ENCODE peak calls at places on chromosome 21, in six cellular contexts. J, B, H, V, R and G are unnamed samples.

GRCh38 chr21:38661296-38662223 is 144.2 kb upstream of the ETS2 start:
- DNase-seq in H (peak), J (peak), R (no peak), B (peak), V (peak), G (no peak)

GRCh38 chr21:32578107-32578691 is 7.1 kb downstream of the TCP10L start:
- DNase-seq in B (no peak), H (peak), R (no peak), J (no peak), V (no peak), G (no peak)

GRCh38 chr21:38669186-38669585 is 136.5 kb upstream of the ETS2 start:
- DNase-seq in V (no peak), J (no peak), B (no peak), H (peak), R (no peak), G (no peak)

GRCh38 chr21:43269461-43269860 is 100.7 kb downstream of the CRYAA start:
- DNase-seq in V (no peak), R (no peak), H (no peak), J (no peak), B (peak), G (no peak)

GRCh38 chr21:35226960-35227741 is 178.0 kb upstream of the RUNX1 start:
- DNase-seq in J (no peak), H (no peak), B (no peak), R (no peak), V (no peak), G (no peak)

GRCh38 chr21:31157756-31158155 is 119.5 kb upstream of the KRTAP19-8 start:
- DNase-seq in B (no peak), J (no peak), R (no peak), H (no peak), V (no peak), G (no peak)

GRCh38 chr21:32426592-32427051 is 14.1 kb downstream of the EVA1C start:
- DNase-seq in B (no peak), H (peak), R (no peak), J (no peak), V (no peak), G (no peak)

GRCh38 chr21:33230518-33231324 is 983 bp downstream of the IFNAR2 start:
- DNase-seq in B (peak), R (peak), H (peak), V (peak), J (peak), G (peak)

GRCh38 chr21:16587141-16587570 is 857.4 kb downstream of the USP25 start:
- DNase-seq in V (no peak), H (peak), J (peak), B (peak), R (peak), G (peak)

GRCh38 chr21:39048574-39048973 is 134.7 kb downstream of the PSMG1 start:
- DNase-seq in H (peak), R (no peak), B (no peak), J (no peak), V (no peak), G (no peak)

GRCh38 chr21:40516336-40516735 is 330.6 kb downstream of the DSCAM start:
- DNase-seq in B (no peak), J (peak), V (no peak), H (no peak), R (no peak), G (peak)

GRCh38 chr21:35071347-35071746 is 22.2 kb upstream of the RUNX1 start:
- DNase-seq in B (no peak), J (no peak), H (no peak), V (no peak), R (no peak), G (no peak)

GRCh38 chr21:39373634-39374033 is 24.7 kb upstream of the HMGN1 start:
- DNase-seq in J (no peak), H (peak), V (no peak), B (no peak), R (no peak), G (no peak)

GRCh38 chr21:35963920-35964451 is 96.3 kb downstream of the SETD4 start:
- DNase-seq in R (no peak), H (peak), J (no peak), V (no peak), B (no peak), G (no peak)

GRCh38 chr21:45973475-45974072 is 8.0 kb upstream of the COL6A1 start:
- DNase-seq in J (peak), H (peak), V (peak), B (peak), R (peak), G (no peak)

GRCh38 chr21:14384453-14384852 is 1.5 kb upstream of the HSPA13 start:
- DNase-seq in H (no peak), J (no peak), R (no peak), V (no peak), B (no peak), G (no peak)

GRCh38 chr21:14388282-14388681 is 5.3 kb upstream of the HSPA13 start:
- DNase-seq in B (no peak), J (no peak), V (no peak), R (no peak), H (no peak), G (no peak)

GRCh38 chr21:14382486-14382834 is 486 bp downstream of the HSPA13 start:
- DNase-seq in R (peak), J (no peak), B (no peak), V (no peak), H (peak), G (peak)

GRCh38 chr21:14383596-14384210 is 757 bp upstream of the HSPA13 start:
- DNase-seq in V (no peak), H (peak), R (no peak), B (no peak), J (no peak), G (no peak)

DNA sequence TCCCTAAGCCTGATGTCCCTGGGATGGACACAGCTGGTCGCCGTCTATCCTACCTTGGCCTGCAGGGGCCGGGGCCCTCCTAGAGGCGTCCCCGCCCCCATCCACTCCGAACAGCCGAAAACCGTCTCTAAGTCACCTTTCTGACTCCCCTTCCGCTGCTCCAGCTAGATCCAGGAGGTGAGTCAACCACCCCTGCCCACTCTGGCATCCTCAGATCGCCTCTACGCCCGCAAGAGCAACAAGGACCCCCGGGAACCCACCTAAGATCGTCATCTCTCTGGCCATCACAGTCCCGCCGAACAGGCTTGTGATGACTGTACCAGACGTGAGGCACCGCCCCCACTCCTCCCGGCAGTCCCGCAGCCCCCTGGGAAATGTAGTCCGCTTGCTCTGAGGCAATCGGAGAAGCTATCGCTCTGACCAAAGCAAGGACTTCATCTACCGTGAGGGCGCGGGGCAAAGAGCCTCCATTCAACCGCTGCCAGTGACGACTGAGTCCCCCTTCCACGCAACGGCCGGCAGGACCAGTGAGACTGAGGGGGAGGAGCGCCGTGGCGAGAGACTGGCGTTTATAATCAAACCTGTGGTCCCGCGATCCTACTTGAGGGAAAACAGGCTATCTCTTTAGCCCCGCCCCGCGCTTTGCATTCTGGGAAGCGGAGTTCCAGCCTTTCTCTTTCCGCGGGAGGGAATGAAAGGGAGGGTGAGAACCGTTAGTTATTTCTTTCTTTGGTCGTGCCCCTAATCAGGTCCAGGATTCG is at the start of gene HSPA13:
- DNase-seq in V (peak), H (peak), J (peak), R (peak), B (peak), G (peak)
- TF ChIP-seq POLR2A in V (peak), H (peak), J (no peak), R (peak), B (peak), G (peak)

GRCh38 chr21:37462087-37462861 is 95.7 kb downstream of the DYRK1A start:
- DNase-seq in V (no peak), R (no peak), B (no peak), H (no peak), J (no peak), G (no peak)
- H3K27ac ChIP-seq in V (no peak), R (peak), B (no peak), H (no peak), J (no peak), G (no peak)

DNA sequence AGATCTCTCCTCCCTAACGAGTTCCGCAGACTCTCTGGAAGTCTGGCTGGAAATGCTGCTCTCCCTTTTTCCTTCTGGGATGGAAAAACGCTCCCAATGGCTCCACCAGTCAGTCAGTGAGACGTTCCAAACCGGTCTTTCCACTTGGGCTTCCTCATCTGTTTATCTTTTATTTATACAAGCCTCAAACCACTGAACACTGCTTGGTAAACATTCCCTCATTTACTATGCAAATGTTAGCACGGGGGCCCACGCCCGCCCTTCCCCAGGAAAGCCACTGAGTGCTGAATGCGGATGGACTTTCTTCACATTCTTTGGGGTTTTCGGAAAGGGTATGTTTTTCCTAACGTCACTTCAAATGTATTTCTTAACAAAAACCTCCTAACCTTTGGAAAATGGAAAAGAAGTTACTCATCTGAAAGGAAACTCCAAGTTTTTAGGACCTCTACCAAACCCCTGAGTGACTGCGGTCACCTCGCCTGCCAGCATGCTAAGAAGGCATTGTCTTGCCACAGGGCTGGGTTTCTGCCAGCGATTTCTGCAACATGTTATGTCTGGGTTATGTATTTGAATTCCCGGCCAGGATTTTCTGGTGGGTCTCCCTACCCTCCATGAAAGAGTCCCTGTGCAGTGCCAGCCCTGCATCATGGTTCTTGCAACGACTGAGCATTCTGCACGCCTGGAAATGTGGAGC is 14.0 kb upstream of the UMODL1 start:
- DNase-seq in H (peak), V (peak), B (no peak), R (peak), J (no peak), G (peak)
- H3K4me3 ChIP-seq in H (no peak), V (no peak), B (no peak), R (no peak), J (no peak), G (no peak)

GRCh38 chr21:41582866-41583265 is 74.9 kb upstream of the TMPRSS2 start:
- DNase-seq in H (no peak), V (no peak), J (no peak), B (no peak), R (no peak), G (no peak)
- TF ChIP-seq POLR2A in H (no peak), V (no peak), J (no peak), B (no peak), R (no peak), G (no peak)

GRCh38 chr21:26170471-26171309 is at the start of gene APP:
- DNase-seq in R (peak), B (peak), H (peak), J (peak), V (peak), G (peak)
- H3K27ac ChIP-seq in R (peak), B (peak), H (peak), J (peak), V (peak), G (peak)

DNA sequence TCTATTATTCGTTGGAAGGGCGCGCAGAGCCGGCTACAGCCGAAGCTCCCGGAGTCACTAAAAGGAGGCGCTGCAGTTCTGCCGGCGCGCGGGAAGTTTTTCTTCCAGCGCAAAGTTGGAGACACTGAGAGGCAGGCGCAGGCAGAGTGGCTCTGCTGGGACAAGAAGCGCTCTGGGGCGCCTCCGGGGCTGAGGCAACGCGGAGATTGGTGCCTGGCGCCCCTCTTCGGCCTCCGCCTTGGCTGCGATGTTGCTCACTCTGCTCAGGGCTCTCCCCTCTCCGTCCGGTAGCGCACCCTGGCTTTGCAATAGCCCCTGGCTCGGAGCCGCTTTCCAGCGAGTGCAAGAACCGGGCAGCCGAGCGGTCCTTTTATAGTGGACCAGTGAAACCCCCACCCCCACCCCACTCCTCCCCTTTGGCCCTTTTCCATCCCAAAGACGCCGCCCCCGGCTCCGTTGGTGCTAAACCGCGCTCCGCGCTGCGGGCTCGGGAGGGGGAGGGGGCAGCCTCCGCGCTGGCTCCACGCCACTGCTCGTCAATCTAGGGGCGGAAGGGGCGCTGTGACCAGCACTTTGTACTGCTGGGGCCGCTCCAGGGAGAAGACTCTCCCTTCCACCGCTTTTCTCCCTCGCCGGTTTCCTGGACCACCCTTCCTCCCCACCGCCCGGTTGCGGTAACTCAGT is at the start of gene ADAMTS1:
- DNase-seq in J (peak), V (peak), R (peak), B (peak), H (peak), G (peak)
- H3K4me3 ChIP-seq in J (peak), V (peak), R (peak), B (peak), H (peak), G (peak)

GRCh38 chr21:44874240-44874496 is 678 bp upstream of the PTTG1IP start:
- DNase-seq in R (no peak), J (no peak), H (no peak), B (no peak), V (no peak), G (no peak)

GRCh38 chr21:44872266-44872567 is 1.3 kb downstream of the PTTG1IP start:
- DNase-seq in V (no peak), H (no peak), B (no peak), R (peak), J (no peak), G (no peak)

GRCh38 chr21:44874497-44875331 is 1.2 kb upstream of the PTTG1IP start:
- DNase-seq in H (no peak), J (peak), B (peak), V (peak), R (peak), G (peak)

GRCh38 chr21:44872568-44873355 is 728 bp downstream of the PTTG1IP start:
- DNase-seq in V (peak), R (no peak), B (peak), J (peak), H (peak), G (peak)

DNA sequence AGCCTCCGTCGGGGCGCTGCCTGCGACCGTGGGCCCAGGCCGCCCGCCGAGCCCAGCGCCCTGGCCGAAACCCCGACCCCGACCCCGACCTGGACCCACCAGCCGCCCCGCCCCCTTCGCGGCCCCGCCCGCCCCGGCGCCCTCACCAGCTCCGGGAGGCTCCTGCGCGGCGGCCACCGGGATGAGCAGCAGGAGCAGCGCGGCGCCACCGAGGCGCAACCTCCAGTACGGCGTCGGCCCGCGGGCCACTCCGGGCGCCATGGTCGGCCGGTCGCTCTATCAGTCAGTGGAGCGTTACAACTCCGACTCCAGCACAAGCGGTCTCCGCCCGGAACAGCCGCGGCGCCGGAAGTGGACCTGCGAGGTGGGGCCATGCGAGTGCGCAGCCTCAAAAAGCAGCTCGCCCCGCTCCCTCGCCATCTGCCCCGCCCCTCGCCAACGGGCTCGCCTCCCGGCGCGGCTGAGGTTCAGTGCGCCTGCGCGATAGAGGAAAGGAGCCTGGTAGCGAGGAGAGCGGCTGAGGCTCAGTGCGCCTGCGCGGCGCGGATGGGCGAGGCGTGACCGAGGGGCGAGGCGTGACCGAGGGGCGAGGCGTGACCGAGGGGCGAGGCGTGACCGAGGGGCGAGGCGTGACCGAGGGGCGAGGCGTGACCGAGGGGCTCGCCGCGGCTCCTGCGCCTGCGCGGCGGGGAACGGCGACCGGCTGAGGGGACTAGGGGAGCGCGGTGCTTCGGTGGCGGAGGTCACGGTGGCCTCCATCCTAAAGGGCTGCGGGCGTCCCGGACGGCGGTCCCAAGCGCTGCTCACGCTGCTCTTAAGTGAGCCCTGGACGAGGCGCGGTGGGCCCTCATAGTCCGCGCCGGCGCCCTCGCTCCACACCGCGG is at the start of gene PTTG1IP:
- DNase-seq in B (peak), J (peak), R (peak), H (peak), V (peak), G (peak)
- TF ChIP-seq POLR2A in B (peak), J (peak), R (peak), H (peak), V (peak), G (peak)